ENCODE peak calls at places on chromosomes 4 and X, in eight cellular contexts. X is iris pigment epithelial cell; U is heart left ventricle; Z is hepatocyte; K is T-helper 1 cell; E is stimulated activated CD8-positive, alpha-beta memory T cell treated with anti-CD3 and anti-CD28 coated beads, Interleukin-4, amount 100 ng/mL, for 24 hours; Y is HS-5; F is stimulated activated CD4-positive, alpha-beta T cell treated with anti-CD3 and anti-CD28 coated beads, TNF-alpha, amount 100 ng/mL, for 1 hour. V is an unnamed sample.
A peak's percentile ranks its signal among the peaks of the same experiment; 100 is the strongest.

GRCh38 chrX:52359614-52360232 is 9.1 kb upstream of the XAGE2 start:
- DNase-seq in X (peak; percentile 5), U (no peak), Z (peak; percentile 15), K (no peak), E (no peak), Y (no peak), F (no peak), V (no peak)

GRCh38 chr4:35963383-35963782 is 280.9 kb downstream of the ARAP2 start:
- DNase-seq in X (no peak), U (no peak), Z (no peak), K (no peak), E (no peak), Y (no peak), F (no peak), V (no peak)

GRCh38 chr4:103994059-103994458 is 274.3 kb upstream of the TACR3 start:
- DNase-seq in X (peak; percentile 3), U (no peak), Z (no peak), K (no peak), E (no peak), Y (no peak), F (no peak), V (no peak)

GRCh38 chr4:156515295-156515694 is 456.3 kb downstream of the PDGFC start:
- DNase-seq in X (no peak), U (no peak), Z (no peak), K (no peak), E (no peak), Y (no peak), F (no peak), V (no peak)

GRCh38 chrX:71098302-71098701 is 2.7 kb downstream of the FOXO4 start:
- DNase-seq in X (peak; percentile 39), U (peak; percentile 58), Z (peak; percentile 63), K (peak; percentile 76), E (peak; percentile 61), Y (no peak), F (peak; percentile 53), V (no peak)

GRCh38 chr4:182776376-182777058 is 140.7 kb downstream of the DCTD start:
- DNase-seq in X (no peak), U (no peak), Z (no peak), K (no peak), E (no peak), Y (no peak), F (no peak), V (no peak)

GRCh38 chr4:15202481-15202880 is 200.2 kb downstream of the CPEB2 start:
- DNase-seq in X (no peak), U (no peak), Z (peak; percentile 10), K (no peak), E (no peak), Y (no peak), F (no peak), V (no peak)

GRCh38 chrX:78119521-78120227 is 15.6 kb downstream of the PGK1 start:
- DNase-seq in X (no peak), U (no peak), Z (no peak), K (no peak), E (no peak), Y (no peak), F (no peak), V (no peak)

GRCh38 chrX:23662853-23663252 is 4.4 kb upstream of the PRDX4 start:
- DNase-seq in X (peak; percentile 89), U (no peak), Z (no peak), K (no peak), E (no peak), Y (no peak), F (no peak), V (no peak)

GRCh38 chr4:178633263-178633662 is 1191.0 kb upstream of the AGA start:
- DNase-seq in X (no peak), U (no peak), Z (no peak), K (no peak), E (no peak), Y (no peak), F (no peak), V (no peak)

GRCh38 chr4:7964459-7964858 is 24.8 kb upstream of the AFAP1 start:
- DNase-seq in X (no peak), U (no peak), Z (no peak), K (peak; percentile 24), E (no peak), Y (no peak), F (no peak), V (no peak)

GRCh38 chrX:75986980-75987379 is 185.9 kb upstream of the PBDC1 start:
- DNase-seq in X (no peak), U (no peak), Z (no peak), K (no peak), E (no peak), Y (no peak), F (no peak), V (no peak)

GRCh38 chr4:54400802-54401201 is 171.7 kb downstream of the PDGFRA start:
- DNase-seq in X (peak; percentile 80), U (no peak), Z (peak; percentile 61), K (no peak), E (no peak), Y (peak; percentile 36), F (no peak), V (peak; percentile 38)

GRCh38 chr4:119028296-119028695 is 107.3 kb upstream of the MYOZ2 start:
- DNase-seq in X (no peak), U (no peak), Z (no peak), K (no peak), E (no peak), Y (no peak), F (no peak), V (no peak)

GRCh38 chr4:75948822-75949444 is 8.1 kb upstream of the NAAA start:
- DNase-seq in X (no peak), U (no peak), Z (peak; percentile 10), K (no peak), E (no peak), Y (no peak), F (no peak), V (no peak)

GRCh38 chrX:81168391-81168790 is 33.3 kb downstream of the HMGN5 start:
- DNase-seq in X (no peak), U (no peak), Z (no peak), K (no peak), E (no peak), Y (no peak), F (no peak), V (no peak)

GRCh38 chr4:94595880-94596483 is 144.2 kb downstream of the PDLIM5 start:
- DNase-seq in X (peak; percentile 62), U (no peak), Z (peak; percentile 55), K (no peak), E (no peak), Y (peak; percentile 19), F (no peak), V (no peak)

GRCh38 chr4:109005523-109005922 is 242.7 kb upstream of the ETNPPL start:
- DNase-seq in X (peak; percentile 87), U (no peak), Z (no peak), K (no peak), E (no peak), Y (no peak), F (no peak), V (no peak)

GRCh38 chr4:186931519-186931918 is 207.9 kb upstream of the FAT1 start:
- DNase-seq in X (peak; percentile 67), U (no peak), Z (no peak), K (no peak), E (no peak), Y (peak; percentile 34), F (no peak), V (no peak)

GRCh38 chr4:26839534-26839951 is 21.1 kb upstream of the STIM2 start:
- DNase-seq in X (no peak), U (peak; percentile 38), Z (no peak), K (no peak), E (no peak), Y (no peak), F (no peak), V (no peak)

GRCh38 chr4:182267048-182267447 is 23.8 kb downstream of the TENM3 start:
- DNase-seq in X (no peak), U (no peak), Z (no peak), K (no peak), E (no peak), Y (no peak), F (no peak), V (no peak)

GRCh38 chr4:169416997-169417396 is 146.2 kb upstream of the SH3RF1 start:
- DNase-seq in X (no peak), U (no peak), Z (no peak), K (no peak), E (no peak), Y (no peak), F (no peak), V (no peak)

GRCh38 chr4:4750187-4750586 is 109.3 kb upstream of the MSX1 start:
- DNase-seq in X (no peak), U (no peak), Z (no peak), K (no peak), E (no peak), Y (no peak), F (no peak), V (no peak)

GRCh38 chrX:2654436-2655340 is 36.4 kb upstream of the CD99 start:
- DNase-seq in X (no peak), U (no peak), Z (peak; percentile 74), K (no peak), E (no peak), Y (no peak), F (no peak), V (no peak)

GRCh38 chr4:5962416-5962815 is 55.8 kb downstream of the C4orf50 start:
- DNase-seq in X (no peak), U (no peak), Z (no peak), K (no peak), E (no peak), Y (no peak), F (no peak), V (no peak)

GRCh38 chrX:71922697-71923096 is 12.1 kb downstream of the NHSL2 start:
- DNase-seq in X (no peak), U (no peak), Z (no peak), K (no peak), E (no peak), Y (no peak), F (no peak), V (no peak)

GRCh38 chr4:38025665-38026064 is 65.5 kb downstream of the PTTG2 start:
- DNase-seq in X (no peak), U (no peak), Z (no peak), K (no peak), E (no peak), Y (no peak), F (no peak), V (no peak)

GRCh38 chrX:149950681-149951080 is 12.4 kb upstream of the EOLA2 start:
- DNase-seq in X (peak; percentile 61), U (no peak), Z (peak; percentile 35), K (no peak), E (no peak), Y (no peak), F (no peak), V (peak; percentile 35)

GRCh38 chr4:7222521-7222920 is 30.2 kb downstream of the SORCS2 start:
- DNase-seq in X (no peak), U (no peak), Z (no peak), K (no peak), E (no peak), Y (no peak), F (no peak), V (no peak)

GRCh38 chr4:80197601-80198444 is 520 bp downstream of the PRDM8 start:
- DNase-seq in X (no peak), U (no peak), Z (no peak), K (no peak), E (no peak), Y (no peak), F (no peak), V (no peak)

GRCh38 chr4:137125011-137125410 is 407.3 kb downstream of the PCDH18 start:
- DNase-seq in X (peak; percentile 43), U (peak; percentile 16), Z (peak; percentile 14), K (no peak), E (no peak), Y (peak; percentile 26), F (no peak), V (peak; percentile 34)

GRCh38 chrX:16023790-16024734 is 99.3 kb upstream of the GRPR start:
- DNase-seq in X (peak; percentile 32), U (no peak), Z (no peak), K (no peak), E (no peak), Y (peak; percentile 31), F (no peak), V (no peak)

GRCh38 chr4:158930573-158930972 is 161.7 kb downstream of the FNIP2 start:
- DNase-seq in X (peak; percentile 61), U (no peak), Z (no peak), K (no peak), E (no peak), Y (no peak), F (no peak), V (peak; percentile 7)

GRCh38 chr4:116018831-116019230 is 905.4 kb upstream of the NDST4 start:
- DNase-seq in X (peak; percentile 1), U (no peak), Z (no peak), K (no peak), E (no peak), Y (no peak), F (no peak), V (no peak)